ENCODE peak calls at places on chromosome 6, in six cellular contexts. One of them, this sample, is unnamed.

GRCh38 chr6:94050515-94050914 is 631.2 kb upstream of the EPHA7 start:
- DNase-seq in HepG2: no peak
- DNase-seq in K562: no peak
- DNase-seq in GM12891: no peak
- DNase-seq in GM12878: no peak
- DNase-seq in H1: no peak
- DNase-seq in this sample: no peak

GRCh38 chr6:110878751-110879539 is 4.4 kb downstream of the AMD1 start:
- DNase-seq in GM12891: no peak
- DNase-seq in K562: peak; percentile 50
- DNase-seq in H1: no peak
- DNase-seq in GM12878: no peak
- DNase-seq in HepG2: no peak
- DNase-seq in this sample: no peak

GRCh38 chr6:116663308-116663707 is 5.3 kb downstream of the ZUP1 start:
- DNase-seq in GM12878: no peak
- DNase-seq in H1: no peak
- DNase-seq in K562: no peak
- DNase-seq in GM12891: no peak
- DNase-seq in HepG2: no peak
- DNase-seq in this sample: no peak

GRCh38 chr6:2640551-2640950 is 110.2 kb downstream of the MYLK4 start:
- DNase-seq in H1: peak; percentile 42
- DNase-seq in HepG2: no peak
- DNase-seq in GM12891: no peak
- DNase-seq in K562: no peak
- DNase-seq in GM12878: no peak
- DNase-seq in this sample: no peak

GRCh38 chr6:160919713-160920112 is 71.9 kb upstream of the MAP3K4 start:
- DNase-seq in GM12891: no peak
- DNase-seq in H1: no peak
- DNase-seq in GM12878: no peak
- DNase-seq in HepG2: peak; percentile 36
- DNase-seq in K562: no peak
- DNase-seq in this sample: no peak

GRCh38 chr6:128111096-128111495 is 210.2 kb upstream of the THEMIS start:
- DNase-seq in K562: no peak
- DNase-seq in HepG2: no peak
- DNase-seq in H1: no peak
- DNase-seq in GM12891: no peak
- DNase-seq in GM12878: no peak
- DNase-seq in this sample: no peak

GRCh38 chr6:11729083-11729482 is 49.5 kb downstream of the ADTRP start:
- DNase-seq in GM12878: no peak
- DNase-seq in H1: no peak
- DNase-seq in K562: no peak
- DNase-seq in HepG2: no peak
- DNase-seq in GM12891: no peak
- DNase-seq in this sample: no peak

GRCh38 chr6:38517005-38517404 is 122.7 kb downstream of the BTBD9 start:
- DNase-seq in H1: no peak
- DNase-seq in HepG2: peak; percentile 36
- DNase-seq in K562: no peak
- DNase-seq in GM12878: no peak
- DNase-seq in GM12891: no peak
- DNase-seq in this sample: no peak

GRCh38 chr6:54860132-54860531 is 13.6 kb downstream of the FAM83B start:
- DNase-seq in K562: no peak
- DNase-seq in GM12878: no peak
- DNase-seq in GM12891: no peak
- DNase-seq in H1: no peak
- DNase-seq in HepG2: no peak
- DNase-seq in this sample: no peak

GRCh38 chr6:108142240-108142639 is 23.6 kb upstream of the NR2E1 start:
- DNase-seq in GM12878: no peak
- DNase-seq in K562: no peak
- DNase-seq in GM12891: no peak
- DNase-seq in H1: no peak
- DNase-seq in HepG2: no peak
- DNase-seq in this sample: no peak

GRCh38 chr6:21309791-21310190 is 283.8 kb upstream of the SOX4 start:
- DNase-seq in GM12878: no peak
- DNase-seq in HepG2: no peak
- DNase-seq in K562: no peak
- DNase-seq in GM12891: no peak
- DNase-seq in H1: no peak
- DNase-seq in this sample: no peak

GRCh38 chr6:14889172-14889571 is 356.7 kb upstream of the JARID2 start:
- DNase-seq in GM12891: no peak
- DNase-seq in HepG2: no peak
- DNase-seq in H1: no peak
- DNase-seq in K562: no peak
- DNase-seq in GM12878: no peak
- DNase-seq in this sample: no peak

GRCh38 chr6:113672691-113673149 is 184.4 kb upstream of the MARCKS start:
- DNase-seq in HepG2: peak; percentile 23
- DNase-seq in K562: no peak
- DNase-seq in GM12891: no peak
- DNase-seq in GM12878: no peak
- DNase-seq in H1: no peak
- DNase-seq in this sample: no peak

GRCh38 chr6:34346175-34347119 is 46.0 kb downstream of the NUDT3 start:
- DNase-seq in GM12891: no peak
- DNase-seq in H1: no peak
- DNase-seq in K562: no peak
- DNase-seq in GM12878: peak; percentile 52
- DNase-seq in HepG2: no peak
- DNase-seq in this sample: no peak

GRCh38 chr6:168103036-168103830 is 24.2 kb upstream of the FRMD1 start:
- DNase-seq in H1: no peak
- DNase-seq in HepG2: no peak
- DNase-seq in GM12891: no peak
- DNase-seq in K562: no peak
- DNase-seq in GM12878: no peak
- DNase-seq in this sample: no peak

GRCh38 chr6:144423167-144423566 is 138.0 kb downstream of the UTRN start:
- DNase-seq in GM12878: no peak
- DNase-seq in K562: no peak
- DNase-seq in GM12891: no peak
- DNase-seq in H1: no peak
- DNase-seq in HepG2: no peak
- DNase-seq in this sample: no peak

GRCh38 chr6:86500035-86500434 is 437.3 kb upstream of the HTR1E start:
- DNase-seq in H1: no peak
- DNase-seq in K562: no peak
- DNase-seq in GM12891: no peak
- DNase-seq in HepG2: no peak
- DNase-seq in GM12878: no peak
- DNase-seq in this sample: no peak

GRCh38 chr6:130997061-130997753 is 65.8 kb downstream of the EPB41L2 start:
- DNase-seq in K562: no peak
- DNase-seq in GM12891: no peak
- DNase-seq in GM12878: no peak
- DNase-seq in H1: no peak
- DNase-seq in HepG2: no peak
- DNase-seq in this sample: no peak

GRCh38 chr6:166007349-166008263 is 160.0 kb downstream of the TBXT start:
- DNase-seq in GM12878: no peak
- DNase-seq in H1: no peak
- DNase-seq in K562: no peak
- DNase-seq in GM12891: no peak
- DNase-seq in HepG2: no peak
- DNase-seq in this sample: no peak

GRCh38 chr6:109059148-109059547 is 35.5 kb downstream of the SESN1 start:
- DNase-seq in GM12891: no peak
- DNase-seq in H1: no peak
- DNase-seq in GM12878: no peak
- DNase-seq in K562: no peak
- DNase-seq in HepG2: peak; percentile 39
- DNase-seq in this sample: no peak

GRCh38 chr6:143408151-143408786 is 42.2 kb downstream of the ADAT2 start:
- DNase-seq in H1: no peak
- DNase-seq in HepG2: no peak
- DNase-seq in GM12891: no peak
- DNase-seq in GM12878: no peak
- DNase-seq in K562: no peak
- DNase-seq in this sample: no peak

GRCh38 chr6:109526905-109527628 is 44.0 kb upstream of the ZBTB24 start:
- DNase-seq in GM12878: peak; percentile 28
- DNase-seq in K562: peak; percentile 62
- DNase-seq in HepG2: peak; percentile 65
- DNase-seq in GM12891: no peak
- DNase-seq in H1: peak; percentile 64
- DNase-seq in this sample: no peak

GRCh38 chr6:52983159-52983848 is 11.8 kb downstream of the GSTA4 start:
- DNase-seq in GM12878: no peak
- DNase-seq in H1: no peak
- DNase-seq in GM12891: no peak
- DNase-seq in K562: no peak
- DNase-seq in HepG2: no peak
- DNase-seq in this sample: no peak

GRCh38 chr6:41073968-41074691 is 1.4 kb downstream of the NFYA start:
- DNase-seq in HepG2: no peak
- DNase-seq in H1: no peak
- DNase-seq in K562: no peak
- DNase-seq in GM12878: no peak
- DNase-seq in GM12891: no peak
- DNase-seq in this sample: no peak

GRCh38 chr6:41073203-41073967 is 611 bp downstream of the NFYA start:
- DNase-seq in HepG2: peak; percentile 86
- DNase-seq in GM12891: peak; percentile 30
- DNase-seq in K562: peak; percentile 93
- DNase-seq in GM12878: peak; percentile 31
- DNase-seq in H1: peak; percentile 85
- DNase-seq in this sample: peak; percentile 48

GRCh38 chr6:41071501-41071922 is 644 bp downstream of the OARD1 start:
- DNase-seq in GM12878: peak; percentile 34
- DNase-seq in HepG2: no peak
- DNase-seq in H1: no peak
- DNase-seq in K562: no peak
- DNase-seq in GM12891: no peak
- DNase-seq in this sample: no peak

GRCh38 chr6:41071923-41072835 is at the start of gene OARD1:
- DNase-seq in GM12891: peak; percentile 70
- DNase-seq in HepG2: peak; percentile 99
- DNase-seq in H1: peak; percentile 97
- DNase-seq in GM12878: peak; percentile 97
- DNase-seq in K562: peak; percentile 79
- DNase-seq in this sample: peak; percentile 71

DNA sequence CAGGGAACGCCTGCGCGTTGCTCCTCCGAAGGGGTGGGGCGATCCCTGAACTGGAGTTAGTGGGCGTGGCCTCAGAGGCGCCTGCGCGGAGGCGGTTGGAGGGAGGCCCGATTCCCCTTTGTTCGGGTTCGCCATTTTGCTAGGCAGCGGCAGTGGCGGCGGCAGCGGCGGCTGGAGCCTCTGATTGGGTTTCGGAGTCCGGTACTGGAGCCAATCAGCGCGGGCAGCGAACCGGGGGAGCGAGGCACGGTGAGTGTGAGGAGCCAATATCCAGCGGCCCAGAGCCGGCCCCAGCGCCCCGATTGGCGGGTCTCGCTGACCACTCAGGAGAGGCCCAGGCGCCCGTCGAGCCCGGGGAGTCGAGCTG is at the start of gene NFYA:
- DNase-seq in HepG2: no peak
- DNase-seq in GM12878: no peak
- DNase-seq in K562: peak; percentile 98
- DNase-seq in H1: peak; percentile 99
- DNase-seq in GM12891: peak; percentile 85
- DNase-seq in this sample: peak; percentile 84
- TF ChIP-seq POLR2AphosphoS5 in HepG2: peak; percentile 58
- TF ChIP-seq POLR2AphosphoS5 in GM12878: no peak
- TF ChIP-seq POLR2AphosphoS5 in K562: no peak
- TF ChIP-seq POLR2AphosphoS5 in H1: no peak
- TF ChIP-seq POLR2AphosphoS5 in GM12891: no peak
- TF ChIP-seq POLR2AphosphoS5 in this sample: peak; percentile 41

DNA sequence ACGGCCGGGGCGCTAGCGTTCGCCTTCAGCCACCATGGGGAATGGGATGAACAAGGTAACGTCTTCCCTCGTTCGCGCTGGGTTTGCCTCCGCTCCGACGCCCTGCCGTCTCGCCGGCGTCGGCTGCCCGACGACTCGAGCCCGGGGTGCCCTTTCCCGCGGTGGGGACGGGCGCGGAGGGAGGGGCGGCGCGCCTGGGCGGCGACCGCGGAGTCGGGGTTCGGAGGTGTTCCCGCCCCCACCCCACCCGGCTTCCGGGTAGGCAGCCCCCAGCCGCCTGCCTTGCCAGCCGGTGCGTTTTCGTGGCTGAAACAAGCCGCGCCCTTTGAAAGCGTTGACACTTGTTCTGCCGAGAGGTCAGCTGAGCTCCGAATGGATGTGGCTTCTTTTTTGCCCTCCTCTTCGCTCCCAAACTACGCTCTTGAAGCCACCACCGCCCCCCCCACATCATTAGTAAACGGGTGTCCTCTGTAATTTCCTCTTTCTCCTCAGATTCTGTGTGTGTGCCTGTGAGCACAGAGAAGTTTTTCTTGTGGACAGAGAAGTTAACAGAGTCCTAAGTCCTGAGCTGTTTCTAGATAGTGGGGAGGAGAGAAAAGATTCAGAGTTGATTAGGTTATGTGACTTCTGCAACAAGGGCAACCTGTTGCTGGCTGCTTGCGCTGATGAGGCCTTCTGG is 358 bp downstream of the DUSP22 start:
- DNase-seq in GM12891: peak; percentile 53
- DNase-seq in H1: no peak
- DNase-seq in GM12878: peak; percentile 93
- DNase-seq in K562: peak; percentile 75
- DNase-seq in HepG2: peak; percentile 51
- DNase-seq in this sample: peak; percentile 67
- TF ChIP-seq POLR2A in GM12891: peak; percentile 73
- TF ChIP-seq POLR2A in H1: peak; percentile 27
- TF ChIP-seq POLR2A in GM12878: no peak
- TF ChIP-seq POLR2A in K562: no peak
- TF ChIP-seq POLR2A in HepG2: peak; percentile 56
- TF ChIP-seq POLR2A in this sample: peak; percentile 76

GRCh38 chr6:17831135-17831534 is 124.4 kb upstream of the NUP153 start:
- DNase-seq in GM12878: no peak
- DNase-seq in HepG2: no peak
- DNase-seq in GM12891: no peak
- DNase-seq in K562: no peak
- DNase-seq in H1: no peak
- DNase-seq in this sample: no peak
- TF ChIP-seq TAF1 in GM12878: no peak
- TF ChIP-seq TAF1 in HepG2: no peak
- TF ChIP-seq TAF1 in GM12891: no peak
- TF ChIP-seq TAF1 in K562: no peak
- TF ChIP-seq TAF1 in H1: no peak
- TF ChIP-seq TAF1 in this sample: no peak

DNA sequence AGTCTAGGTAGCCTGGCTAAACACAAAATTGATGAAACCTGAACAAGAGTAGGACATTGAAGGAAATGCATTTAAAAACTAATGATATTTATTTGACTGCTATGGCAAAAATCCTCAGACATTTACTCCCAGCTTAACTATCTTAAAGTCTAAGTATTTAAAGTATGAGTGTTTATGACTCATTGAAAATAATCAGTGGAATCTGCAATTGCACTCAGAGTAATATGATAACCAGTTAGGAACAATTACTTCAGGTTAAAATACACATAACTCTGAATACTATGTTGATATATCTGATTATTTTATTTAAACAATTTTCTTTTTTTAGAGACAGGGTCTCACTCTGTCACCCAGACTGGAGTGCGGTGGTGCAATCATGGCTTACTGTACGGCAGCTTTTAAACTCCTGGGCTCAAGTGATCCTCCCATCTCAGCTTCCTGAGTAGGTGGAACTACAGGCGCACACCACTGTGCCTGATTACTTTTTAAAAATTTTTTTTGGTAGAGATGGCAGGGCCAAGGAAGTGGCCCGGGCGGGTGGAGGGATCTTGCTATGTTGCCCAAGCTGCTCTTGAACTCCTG is 43.9 kb downstream of the FILIP1 start:
- DNase-seq in K562: no peak
- DNase-seq in HepG2: no peak
- DNase-seq in GM12878: no peak
- DNase-seq in GM12891: no peak
- DNase-seq in H1: no peak
- DNase-seq in this sample: no peak
- TF ChIP-seq POLR2AphosphoS5 in K562: no peak
- TF ChIP-seq POLR2AphosphoS5 in HepG2: no peak
- TF ChIP-seq POLR2AphosphoS5 in GM12878: no peak
- TF ChIP-seq POLR2AphosphoS5 in GM12891: no peak
- TF ChIP-seq POLR2AphosphoS5 in H1: no peak
- TF ChIP-seq POLR2AphosphoS5 in this sample: no peak